ENCODE peak calls at places on chromosomes 1 and 21, in six cellular contexts. One of them, this sample, is unnamed. For H3K36me3 and H3K4me1, the result is how much of the 10 kb centered on the place peaks cover.

GRCh38 chr21:42409366-42409765 is 5.7 kb downstream of the UBASH3A start:
- DNase-seq in testis: no peak
- DNase-seq in esophagus muscularis mucosa: no peak
- DNase-seq in vagina: no peak
- DNase-seq in tibial nerve: no peak
- DNase-seq in transverse colon: no peak
- DNase-seq in this sample: no peak

GRCh38 chr1:209416009-209416408 is 167.5 kb upstream of the CAMK1G start:
- DNase-seq in vagina: no peak
- DNase-seq in testis: no peak
- DNase-seq in esophagus muscularis mucosa: no peak
- DNase-seq in tibial nerve: no peak
- DNase-seq in transverse colon: no peak
- DNase-seq in this sample: no peak

GRCh38 chr1:34500451-34500850 is 254.4 kb upstream of the GJB5 start:
- DNase-seq in testis: peak
- DNase-seq in tibial nerve: no peak
- DNase-seq in transverse colon: no peak
- DNase-seq in esophagus muscularis mucosa: peak
- DNase-seq in vagina: no peak
- DNase-seq in this sample: peak

GRCh38 chr21:26550357-26550756 is 22.7 kb downstream of the CYYR1 start:
- DNase-seq in esophagus muscularis mucosa: no peak
- DNase-seq in vagina: no peak
- DNase-seq in transverse colon: no peak
- DNase-seq in tibial nerve: no peak
- DNase-seq in testis: no peak
- DNase-seq in this sample: peak

GRCh38 chr21:36188081-36188681 is 31.6 kb downstream of the DOP1B start:
- DNase-seq in transverse colon: peak
- DNase-seq in esophagus muscularis mucosa: no peak
- DNase-seq in vagina: no peak
- DNase-seq in testis: no peak
- DNase-seq in tibial nerve: no peak
- DNase-seq in this sample: no peak

GRCh38 chr21:28325618-28326017 is 667.1 kb downstream of the LTN1 start:
- DNase-seq in tibial nerve: no peak
- DNase-seq in vagina: no peak
- DNase-seq in transverse colon: no peak
- DNase-seq in esophagus muscularis mucosa: no peak
- DNase-seq in testis: no peak
- DNase-seq in this sample: no peak

GRCh38 chr1:207821464-207822045 is 69.7 kb downstream of the CD46 start:
- DNase-seq in transverse colon: no peak
- DNase-seq in testis: no peak
- DNase-seq in tibial nerve: no peak
- DNase-seq in vagina: no peak
- DNase-seq in esophagus muscularis mucosa: no peak
- DNase-seq in this sample: peak

GRCh38 chr1:21936366-21937031 is 611 bp downstream of the HSPG2 start:
- DNase-seq in transverse colon: peak
- DNase-seq in esophagus muscularis mucosa: no peak
- DNase-seq in testis: no peak
- DNase-seq in vagina: no peak
- DNase-seq in tibial nerve: no peak
- DNase-seq in this sample: no peak

GRCh38 chr1:171913385-171913784 is 72.1 kb downstream of the DNM3 start:
- DNase-seq in esophagus muscularis mucosa: no peak
- DNase-seq in vagina: no peak
- DNase-seq in tibial nerve: peak
- DNase-seq in transverse colon: peak
- DNase-seq in testis: peak
- DNase-seq in this sample: peak

GRCh38 chr1:230713915-230714764 is at the start of gene AGT:
- DNase-seq in testis: peak
- DNase-seq in esophagus muscularis mucosa: no peak
- DNase-seq in tibial nerve: peak
- DNase-seq in transverse colon: peak
- DNase-seq in vagina: no peak
- DNase-seq in this sample: peak

GRCh38 chr1:226495716-226496115 is 52.8 kb upstream of the STUM start:
- DNase-seq in vagina: no peak
- DNase-seq in testis: no peak
- DNase-seq in transverse colon: no peak
- DNase-seq in tibial nerve: no peak
- DNase-seq in esophagus muscularis mucosa: no peak
- DNase-seq in this sample: no peak

GRCh38 chr1:30166194-30166593 is 557.2 kb downstream of the MATN1 start:
- DNase-seq in transverse colon: no peak
- DNase-seq in testis: no peak
- DNase-seq in esophagus muscularis mucosa: peak
- DNase-seq in vagina: no peak
- DNase-seq in tibial nerve: no peak
- DNase-seq in this sample: no peak

GRCh38 chr1:23238565-23238964 is 21.3 kb upstream of the HTR1D start:
- DNase-seq in tibial nerve: no peak
- DNase-seq in testis: no peak
- DNase-seq in esophagus muscularis mucosa: no peak
- DNase-seq in vagina: no peak
- DNase-seq in transverse colon: no peak
- DNase-seq in this sample: no peak

GRCh38 chr1:9593492-9594465 is 5.1 kb downstream of the TMEM201 start:
- DNase-seq in vagina: no peak
- DNase-seq in tibial nerve: peak
- DNase-seq in esophagus muscularis mucosa: no peak
- DNase-seq in testis: peak
- DNase-seq in transverse colon: peak
- DNase-seq in this sample: peak

GRCh38 chr1:20609541-20609940 is 20.6 kb downstream of the CDA start:
- DNase-seq in vagina: no peak
- DNase-seq in tibial nerve: no peak
- DNase-seq in transverse colon: no peak
- DNase-seq in esophagus muscularis mucosa: no peak
- DNase-seq in testis: no peak
- DNase-seq in this sample: no peak

GRCh38 chr1:35931424-35932157 is 686 bp downstream of the AGO3 start:
- DNase-seq in transverse colon: peak
- DNase-seq in testis: peak
- DNase-seq in vagina: no peak
- DNase-seq in esophagus muscularis mucosa: peak
- DNase-seq in tibial nerve: peak
- DNase-seq in this sample: peak

GRCh38 chr1:162756523-162756922 is 34.0 kb upstream of the HSD17B7 start:
- DNase-seq in vagina: no peak
- DNase-seq in testis: no peak
- DNase-seq in esophagus muscularis mucosa: no peak
- DNase-seq in tibial nerve: no peak
- DNase-seq in transverse colon: no peak
- DNase-seq in this sample: no peak

GRCh38 chr1:117904485-117904884 is 24.9 kb downstream of the GDAP2 start:
- DNase-seq in esophagus muscularis mucosa: no peak
- DNase-seq in testis: no peak
- DNase-seq in tibial nerve: no peak
- DNase-seq in transverse colon: no peak
- DNase-seq in vagina: no peak
- DNase-seq in this sample: no peak

GRCh38 chr1:210696709-210697108 is 368.0 kb downstream of the HHAT start:
- DNase-seq in esophagus muscularis mucosa: no peak
- DNase-seq in testis: no peak
- DNase-seq in tibial nerve: no peak
- DNase-seq in transverse colon: no peak
- DNase-seq in vagina: no peak
- DNase-seq in this sample: no peak

GRCh38 chr1:39425634-39426033 is 65.8 kb upstream of the BMP8A start:
- DNase-seq in transverse colon: no peak
- DNase-seq in esophagus muscularis mucosa: no peak
- DNase-seq in tibial nerve: no peak
- DNase-seq in testis: no peak
- DNase-seq in vagina: no peak
- DNase-seq in this sample: no peak

GRCh38 chr1:39425151-39425550 is 66.3 kb upstream of the BMP8A start:
- DNase-seq in testis: no peak
- DNase-seq in vagina: no peak
- DNase-seq in tibial nerve: no peak
- DNase-seq in esophagus muscularis mucosa: no peak
- DNase-seq in transverse colon: no peak
- DNase-seq in this sample: no peak

GRCh38 chr1:39427369-39427768 is 64.1 kb upstream of the BMP8A start:
- DNase-seq in testis: no peak
- DNase-seq in esophagus muscularis mucosa: no peak
- DNase-seq in transverse colon: no peak
- DNase-seq in tibial nerve: no peak
- DNase-seq in vagina: no peak
- DNase-seq in this sample: no peak

GRCh38 chr1:39431927-39432326 is 59.5 kb upstream of the BMP8A start:
- DNase-seq in esophagus muscularis mucosa: no peak
- DNase-seq in vagina: no peak
- DNase-seq in transverse colon: no peak
- DNase-seq in testis: no peak
- DNase-seq in tibial nerve: no peak
- DNase-seq in this sample: no peak

GRCh38 chr1:39427912-39428311 is 63.5 kb upstream of the BMP8A start:
- DNase-seq in testis: no peak
- DNase-seq in transverse colon: no peak
- DNase-seq in tibial nerve: no peak
- DNase-seq in esophagus muscularis mucosa: no peak
- DNase-seq in vagina: no peak
- DNase-seq in this sample: no peak
- H3K36me3 ChIP-seq in testis: under half
- H3K36me3 ChIP-seq in transverse colon: under half
- H3K36me3 ChIP-seq in tibial nerve: under half
- H3K36me3 ChIP-seq in esophagus muscularis mucosa: half or more
- H3K36me3 ChIP-seq in vagina: half or more
- H3K36me3 ChIP-seq in this sample: half or more

DNA sequence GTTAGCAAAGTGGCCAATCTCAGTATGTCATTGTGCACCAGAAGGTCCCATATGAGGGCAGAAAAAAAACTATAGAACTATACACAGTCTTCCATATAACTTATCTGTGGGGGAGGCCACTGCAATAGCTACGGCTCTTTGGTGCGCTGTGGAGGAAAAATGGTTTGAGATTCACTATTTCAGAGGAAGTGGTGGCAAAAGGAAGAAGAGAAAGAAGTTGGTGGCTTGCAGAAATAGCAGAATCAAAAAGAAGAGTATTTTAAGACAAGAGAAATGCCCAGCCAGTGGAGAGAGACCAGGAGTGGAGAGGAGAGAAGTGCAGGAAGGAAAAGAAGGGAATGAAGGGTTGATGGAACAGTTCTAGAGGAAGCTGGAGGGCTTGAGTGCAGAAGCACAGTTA is 64.7 kb downstream of the RUNX1 start:
- DNase-seq in transverse colon: no peak
- DNase-seq in esophagus muscularis mucosa: no peak
- DNase-seq in vagina: no peak
- DNase-seq in testis: no peak
- DNase-seq in tibial nerve: no peak
- DNase-seq in this sample: no peak
- H3K4me1 ChIP-seq in transverse colon: under half
- H3K4me1 ChIP-seq in esophagus muscularis mucosa: under half
- H3K4me1 ChIP-seq in vagina: under half
- H3K4me1 ChIP-seq in testis: under half
- H3K4me1 ChIP-seq in tibial nerve: under half
- H3K4me1 ChIP-seq in this sample: under half

GRCh38 chr1:6600410-6601048 is 2.1 kb downstream of the KLHL21 start:
- DNase-seq in testis: no peak
- DNase-seq in tibial nerve: no peak
- DNase-seq in esophagus muscularis mucosa: no peak
- DNase-seq in transverse colon: no peak
- DNase-seq in vagina: no peak
- DNase-seq in this sample: peak

GRCh38 chr1:6601865-6602668 is 602 bp downstream of the KLHL21 start:
- DNase-seq in testis: no peak
- DNase-seq in esophagus muscularis mucosa: no peak
- DNase-seq in vagina: no peak
- DNase-seq in transverse colon: peak
- DNase-seq in tibial nerve: no peak
- DNase-seq in this sample: peak

GRCh38 chr1:6599141-6599975 is 3.3 kb downstream of the KLHL21 start:
- DNase-seq in vagina: no peak
- DNase-seq in tibial nerve: no peak
- DNase-seq in testis: no peak
- DNase-seq in esophagus muscularis mucosa: no peak
- DNase-seq in transverse colon: peak
- DNase-seq in this sample: no peak

GRCh38 chr1:6602669-6603423 is at the start of gene KLHL21:
- DNase-seq in vagina: no peak
- DNase-seq in testis: peak
- DNase-seq in transverse colon: peak
- DNase-seq in esophagus muscularis mucosa: peak
- DNase-seq in tibial nerve: peak
- DNase-seq in this sample: peak

GRCh38 chr1:6601049-6601864 is 1.4 kb downstream of the KLHL21 start:
- DNase-seq in esophagus muscularis mucosa: peak
- DNase-seq in vagina: peak
- DNase-seq in testis: peak
- DNase-seq in tibial nerve: peak
- DNase-seq in transverse colon: peak
- DNase-seq in this sample: peak
- TF ChIP-seq POLR2A in esophagus muscularis mucosa: peak
- TF ChIP-seq POLR2A in vagina: peak
- TF ChIP-seq POLR2A in testis: peak
- TF ChIP-seq POLR2A in tibial nerve: peak
- TF ChIP-seq POLR2A in transverse colon: peak
- TF ChIP-seq POLR2A in this sample: no peak

GRCh38 chr1:160352555-160352954 is 9.4 kb downstream of the NCSTN start:
- DNase-seq in testis: no peak
- DNase-seq in esophagus muscularis mucosa: no peak
- DNase-seq in tibial nerve: no peak
- DNase-seq in vagina: no peak
- DNase-seq in transverse colon: no peak
- DNase-seq in this sample: no peak
- H3K36me3 ChIP-seq in testis: under half
- H3K36me3 ChIP-seq in esophagus muscularis mucosa: half or more
- H3K36me3 ChIP-seq in tibial nerve: under half
- H3K36me3 ChIP-seq in vagina: half or more
- H3K36me3 ChIP-seq in transverse colon: under half
- H3K36me3 ChIP-seq in this sample: under half

GRCh38 chr1:1239624-1240347 is 6.7 kb downstream of the C1QTNF12 start:
- DNase-seq in vagina: no peak
- DNase-seq in testis: no peak
- DNase-seq in tibial nerve: no peak
- DNase-seq in esophagus muscularis mucosa: no peak
- DNase-seq in transverse colon: no peak
- DNase-seq in this sample: no peak

GRCh38 chr1:1237874-1238701 is 6.1 kb downstream of the B3GALT6 start:
- DNase-seq in tibial nerve: no peak
- DNase-seq in esophagus muscularis mucosa: no peak
- DNase-seq in vagina: no peak
- DNase-seq in transverse colon: peak
- DNase-seq in testis: no peak
- DNase-seq in this sample: no peak

GRCh38 chr1:1239247-1239623 is 7.2 kb downstream of the B3GALT6 start:
- DNase-seq in esophagus muscularis mucosa: no peak
- DNase-seq in vagina: no peak
- DNase-seq in transverse colon: no peak
- DNase-seq in testis: no peak
- DNase-seq in tibial nerve: no peak
- DNase-seq in this sample: no peak

GRCh38 chr1:1236945-1237873 is 5.2 kb downstream of the B3GALT6 start:
- DNase-seq in testis: no peak
- DNase-seq in esophagus muscularis mucosa: no peak
- DNase-seq in transverse colon: no peak
- DNase-seq in tibial nerve: no peak
- DNase-seq in vagina: no peak
- DNase-seq in this sample: no peak

GRCh38 chr1:1238702-1239178 is 6.7 kb downstream of the B3GALT6 start:
- DNase-seq in vagina: no peak
- DNase-seq in esophagus muscularis mucosa: no peak
- DNase-seq in tibial nerve: no peak
- DNase-seq in transverse colon: no peak
- DNase-seq in testis: no peak
- DNase-seq in this sample: no peak
- H3K4me1 ChIP-seq in vagina: under half
- H3K4me1 ChIP-seq in esophagus muscularis mucosa: under half
- H3K4me1 ChIP-seq in tibial nerve: under half
- H3K4me1 ChIP-seq in transverse colon: under half
- H3K4me1 ChIP-seq in testis: under half
- H3K4me1 ChIP-seq in this sample: under half